ENCODE peak calls at places on chromosomes 5 and 9, in eight cellular contexts. One of them, this sample, is unnamed.

GRCh38 chr9:2798423-2798822 is 45.5 kb downstream of the PUM3 start:
- DNase-seq in amniotic stem cell: no peak
- DNase-seq in NCI-H2081: no peak
- DNase-seq in T-helper 1 cell: no peak
- DNase-seq in amniotic epithelial cell: no peak
- DNase-seq in central memory CD4-positive, alpha-beta T cell: no peak
- DNase-seq in stimulated activated CD4-positive, alpha-beta T cell treated with anti-CD3 and anti-CD28 coated beads, Interleukin-15, amount 100 ng/mL, for 1 hour: no peak
- DNase-seq in AG08396: no peak
- DNase-seq in this sample: no peak

GRCh38 chr9:120490888-120491595 is 88.9 kb downstream of the CDK5RAP2 start:
- DNase-seq in amniotic stem cell: no peak
- DNase-seq in NCI-H2081: no peak
- DNase-seq in T-helper 1 cell: peak
- DNase-seq in amniotic epithelial cell: peak
- DNase-seq in central memory CD4-positive, alpha-beta T cell: no peak
- DNase-seq in stimulated activated CD4-positive, alpha-beta T cell treated with anti-CD3 and anti-CD28 coated beads, Interleukin-15, amount 100 ng/mL, for 1 hour: no peak
- DNase-seq in AG08396: no peak
- DNase-seq in this sample: no peak

GRCh38 chr9:94612071-94612470 is 18.4 kb upstream of the FBP2 start:
- DNase-seq in amniotic stem cell: no peak
- DNase-seq in NCI-H2081: no peak
- DNase-seq in T-helper 1 cell: no peak
- DNase-seq in amniotic epithelial cell: no peak
- DNase-seq in central memory CD4-positive, alpha-beta T cell: no peak
- DNase-seq in stimulated activated CD4-positive, alpha-beta T cell treated with anti-CD3 and anti-CD28 coated beads, Interleukin-15, amount 100 ng/mL, for 1 hour: no peak
- DNase-seq in AG08396: no peak
- DNase-seq in this sample: no peak

GRCh38 chr9:22124263-22125011 is 115.3 kb upstream of the CDKN2B start:
- DNase-seq in amniotic stem cell: no peak
- DNase-seq in NCI-H2081: no peak
- DNase-seq in T-helper 1 cell: no peak
- DNase-seq in amniotic epithelial cell: peak
- DNase-seq in central memory CD4-positive, alpha-beta T cell: no peak
- DNase-seq in stimulated activated CD4-positive, alpha-beta T cell treated with anti-CD3 and anti-CD28 coated beads, Interleukin-15, amount 100 ng/mL, for 1 hour: no peak
- DNase-seq in AG08396: no peak
- DNase-seq in this sample: no peak

GRCh38 chr5:103271570-103272289 is 13.2 kb downstream of the MACIR start:
- DNase-seq in amniotic stem cell: no peak
- DNase-seq in NCI-H2081: peak
- DNase-seq in T-helper 1 cell: no peak
- DNase-seq in amniotic epithelial cell: no peak
- DNase-seq in central memory CD4-positive, alpha-beta T cell: no peak
- DNase-seq in stimulated activated CD4-positive, alpha-beta T cell treated with anti-CD3 and anti-CD28 coated beads, Interleukin-15, amount 100 ng/mL, for 1 hour: no peak
- DNase-seq in AG08396: no peak
- DNase-seq in this sample: no peak

GRCh38 chr5:37830348-37830747 is 9.5 kb downstream of the GDNF start:
- DNase-seq in amniotic stem cell: no peak
- DNase-seq in NCI-H2081: no peak
- DNase-seq in T-helper 1 cell: no peak
- DNase-seq in amniotic epithelial cell: no peak
- DNase-seq in central memory CD4-positive, alpha-beta T cell: no peak
- DNase-seq in stimulated activated CD4-positive, alpha-beta T cell treated with anti-CD3 and anti-CD28 coated beads, Interleukin-15, amount 100 ng/mL, for 1 hour: no peak
- DNase-seq in AG08396: no peak
- DNase-seq in this sample: no peak

GRCh38 chr9:109452761-109453160 is 45.3 kb downstream of the PTPN3 start:
- DNase-seq in amniotic stem cell: peak
- DNase-seq in NCI-H2081: no peak
- DNase-seq in T-helper 1 cell: no peak
- DNase-seq in amniotic epithelial cell: peak
- DNase-seq in central memory CD4-positive, alpha-beta T cell: no peak
- DNase-seq in stimulated activated CD4-positive, alpha-beta T cell treated with anti-CD3 and anti-CD28 coated beads, Interleukin-15, amount 100 ng/mL, for 1 hour: no peak
- DNase-seq in AG08396: no peak
- DNase-seq in this sample: no peak

GRCh38 chr9:24912767-24913166 is 367.1 kb upstream of the IZUMO3 start:
- DNase-seq in amniotic stem cell: no peak
- DNase-seq in NCI-H2081: no peak
- DNase-seq in T-helper 1 cell: no peak
- DNase-seq in amniotic epithelial cell: no peak
- DNase-seq in central memory CD4-positive, alpha-beta T cell: no peak
- DNase-seq in stimulated activated CD4-positive, alpha-beta T cell treated with anti-CD3 and anti-CD28 coated beads, Interleukin-15, amount 100 ng/mL, for 1 hour: no peak
- DNase-seq in AG08396: no peak
- DNase-seq in this sample: no peak

GRCh38 chr9:21605489-21605931 is 123.4 kb upstream of the IFNE start:
- DNase-seq in amniotic stem cell: no peak
- DNase-seq in NCI-H2081: no peak
- DNase-seq in T-helper 1 cell: no peak
- DNase-seq in amniotic epithelial cell: peak
- DNase-seq in central memory CD4-positive, alpha-beta T cell: no peak
- DNase-seq in stimulated activated CD4-positive, alpha-beta T cell treated with anti-CD3 and anti-CD28 coated beads, Interleukin-15, amount 100 ng/mL, for 1 hour: no peak
- DNase-seq in AG08396: no peak
- DNase-seq in this sample: no peak

GRCh38 chr9:71941998-71942567 is 30.6 kb downstream of the C9orf85 start:
- DNase-seq in amniotic stem cell: no peak
- DNase-seq in NCI-H2081: no peak
- DNase-seq in T-helper 1 cell: no peak
- DNase-seq in amniotic epithelial cell: no peak
- DNase-seq in central memory CD4-positive, alpha-beta T cell: no peak
- DNase-seq in stimulated activated CD4-positive, alpha-beta T cell treated with anti-CD3 and anti-CD28 coated beads, Interleukin-15, amount 100 ng/mL, for 1 hour: no peak
- DNase-seq in AG08396: no peak
- DNase-seq in this sample: no peak

GRCh38 chr9:72932669-72933068 is 20.2 kb downstream of the ALDH1A1 start:
- DNase-seq in amniotic stem cell: no peak
- DNase-seq in NCI-H2081: no peak
- DNase-seq in T-helper 1 cell: no peak
- DNase-seq in amniotic epithelial cell: peak
- DNase-seq in central memory CD4-positive, alpha-beta T cell: no peak
- DNase-seq in stimulated activated CD4-positive, alpha-beta T cell treated with anti-CD3 and anti-CD28 coated beads, Interleukin-15, amount 100 ng/mL, for 1 hour: no peak
- DNase-seq in AG08396: peak
- DNase-seq in this sample: no peak

GRCh38 chr5:122845253-122846050 is at the start of gene SNX24:
- DNase-seq in amniotic stem cell: peak
- DNase-seq in NCI-H2081: peak
- DNase-seq in T-helper 1 cell: peak
- DNase-seq in amniotic epithelial cell: peak
- DNase-seq in central memory CD4-positive, alpha-beta T cell: peak
- DNase-seq in stimulated activated CD4-positive, alpha-beta T cell treated with anti-CD3 and anti-CD28 coated beads, Interleukin-15, amount 100 ng/mL, for 1 hour: peak
- DNase-seq in AG08396: peak
- DNase-seq in this sample: no peak

GRCh38 chr9:63859475-63860215 is 1425.4 kb downstream of the FOXD4L5 start:
- DNase-seq in amniotic stem cell: no peak
- DNase-seq in NCI-H2081: no peak
- DNase-seq in T-helper 1 cell: peak
- DNase-seq in amniotic epithelial cell: peak
- DNase-seq in central memory CD4-positive, alpha-beta T cell: peak
- DNase-seq in stimulated activated CD4-positive, alpha-beta T cell treated with anti-CD3 and anti-CD28 coated beads, Interleukin-15, amount 100 ng/mL, for 1 hour: no peak
- DNase-seq in AG08396: no peak
- DNase-seq in this sample: no peak

GRCh38 chr9:134570726-134571325 is 70.8 kb upstream of the COL5A1 start:
- DNase-seq in amniotic stem cell: no peak
- DNase-seq in NCI-H2081: no peak
- DNase-seq in T-helper 1 cell: no peak
- DNase-seq in amniotic epithelial cell: no peak
- DNase-seq in central memory CD4-positive, alpha-beta T cell: no peak
- DNase-seq in stimulated activated CD4-positive, alpha-beta T cell treated with anti-CD3 and anti-CD28 coated beads, Interleukin-15, amount 100 ng/mL, for 1 hour: no peak
- DNase-seq in AG08396: no peak
- DNase-seq in this sample: no peak

GRCh38 chr5:125668904-125669303 is 754.3 kb upstream of the GRAMD2B start:
- DNase-seq in amniotic stem cell: no peak
- DNase-seq in NCI-H2081: peak
- DNase-seq in T-helper 1 cell: no peak
- DNase-seq in amniotic epithelial cell: peak
- DNase-seq in central memory CD4-positive, alpha-beta T cell: no peak
- DNase-seq in stimulated activated CD4-positive, alpha-beta T cell treated with anti-CD3 and anti-CD28 coated beads, Interleukin-15, amount 100 ng/mL, for 1 hour: no peak
- DNase-seq in AG08396: no peak
- DNase-seq in this sample: no peak

GRCh38 chr5:83991566-83992224 is 271.0 kb upstream of the HAPLN1 start:
- DNase-seq in amniotic stem cell: no peak
- DNase-seq in NCI-H2081: no peak
- DNase-seq in T-helper 1 cell: no peak
- DNase-seq in amniotic epithelial cell: peak
- DNase-seq in central memory CD4-positive, alpha-beta T cell: no peak
- DNase-seq in stimulated activated CD4-positive, alpha-beta T cell treated with anti-CD3 and anti-CD28 coated beads, Interleukin-15, amount 100 ng/mL, for 1 hour: no peak
- DNase-seq in AG08396: no peak
- DNase-seq in this sample: no peak

GRCh38 chr5:98911221-98912040 is 17.4 kb downstream of the CHD1 start:
- DNase-seq in amniotic stem cell: no peak
- DNase-seq in NCI-H2081: peak
- DNase-seq in T-helper 1 cell: no peak
- DNase-seq in amniotic epithelial cell: peak
- DNase-seq in central memory CD4-positive, alpha-beta T cell: no peak
- DNase-seq in stimulated activated CD4-positive, alpha-beta T cell treated with anti-CD3 and anti-CD28 coated beads, Interleukin-15, amount 100 ng/mL, for 1 hour: no peak
- DNase-seq in AG08396: no peak
- DNase-seq in this sample: no peak

GRCh38 chr9:129999123-129999510 is 43.9 kb downstream of the FNBP1 start:
- DNase-seq in amniotic stem cell: no peak
- DNase-seq in NCI-H2081: no peak
- DNase-seq in T-helper 1 cell: no peak
- DNase-seq in amniotic epithelial cell: no peak
- DNase-seq in central memory CD4-positive, alpha-beta T cell: no peak
- DNase-seq in stimulated activated CD4-positive, alpha-beta T cell treated with anti-CD3 and anti-CD28 coated beads, Interleukin-15, amount 100 ng/mL, for 1 hour: no peak
- DNase-seq in AG08396: no peak
- DNase-seq in this sample: no peak

GRCh38 chr5:125408582-125409069 is 662.2 kb upstream of the ZNF608 start:
- DNase-seq in amniotic stem cell: no peak
- DNase-seq in NCI-H2081: peak
- DNase-seq in T-helper 1 cell: peak
- DNase-seq in amniotic epithelial cell: peak
- DNase-seq in central memory CD4-positive, alpha-beta T cell: no peak
- DNase-seq in stimulated activated CD4-positive, alpha-beta T cell treated with anti-CD3 and anti-CD28 coated beads, Interleukin-15, amount 100 ng/mL, for 1 hour: no peak
- DNase-seq in AG08396: peak
- DNase-seq in this sample: no peak

GRCh38 chr5:153629027-153629426 is 138.6 kb downstream of the GRIA1 start:
- DNase-seq in amniotic stem cell: peak
- DNase-seq in NCI-H2081: no peak
- DNase-seq in T-helper 1 cell: no peak
- DNase-seq in amniotic epithelial cell: peak
- DNase-seq in central memory CD4-positive, alpha-beta T cell: no peak
- DNase-seq in stimulated activated CD4-positive, alpha-beta T cell treated with anti-CD3 and anti-CD28 coated beads, Interleukin-15, amount 100 ng/mL, for 1 hour: no peak
- DNase-seq in AG08396: peak
- DNase-seq in this sample: peak

GRCh38 chr5:76938177-76938576 is 14.7 kb upstream of the CRHBP start:
- DNase-seq in amniotic stem cell: no peak
- DNase-seq in NCI-H2081: no peak
- DNase-seq in T-helper 1 cell: no peak
- DNase-seq in amniotic epithelial cell: no peak
- DNase-seq in central memory CD4-positive, alpha-beta T cell: no peak
- DNase-seq in stimulated activated CD4-positive, alpha-beta T cell treated with anti-CD3 and anti-CD28 coated beads, Interleukin-15, amount 100 ng/mL, for 1 hour: no peak
- DNase-seq in AG08396: no peak
- DNase-seq in this sample: no peak

GRCh38 chr9:118236625-118237024 is 532.4 kb downstream of the TLR4 start:
- DNase-seq in amniotic stem cell: no peak
- DNase-seq in NCI-H2081: no peak
- DNase-seq in T-helper 1 cell: no peak
- DNase-seq in amniotic epithelial cell: no peak
- DNase-seq in central memory CD4-positive, alpha-beta T cell: no peak
- DNase-seq in stimulated activated CD4-positive, alpha-beta T cell treated with anti-CD3 and anti-CD28 coated beads, Interleukin-15, amount 100 ng/mL, for 1 hour: no peak
- DNase-seq in AG08396: no peak
- DNase-seq in this sample: no peak

GRCh38 chr9:77912895-77913693 is 118.5 kb downstream of the GNAQ start:
- DNase-seq in amniotic stem cell: no peak
- DNase-seq in NCI-H2081: no peak
- DNase-seq in T-helper 1 cell: no peak
- DNase-seq in amniotic epithelial cell: no peak
- DNase-seq in central memory CD4-positive, alpha-beta T cell: no peak
- DNase-seq in stimulated activated CD4-positive, alpha-beta T cell treated with anti-CD3 and anti-CD28 coated beads, Interleukin-15, amount 100 ng/mL, for 1 hour: no peak
- DNase-seq in AG08396: no peak
- DNase-seq in this sample: no peak

GRCh38 chr5:115069087-115069968 is 100.4 kb downstream of the TRIM36 start:
- DNase-seq in amniotic stem cell: no peak
- DNase-seq in NCI-H2081: peak
- DNase-seq in T-helper 1 cell: peak
- DNase-seq in amniotic epithelial cell: peak
- DNase-seq in central memory CD4-positive, alpha-beta T cell: no peak
- DNase-seq in stimulated activated CD4-positive, alpha-beta T cell treated with anti-CD3 and anti-CD28 coated beads, Interleukin-15, amount 100 ng/mL, for 1 hour: no peak
- DNase-seq in AG08396: peak
- DNase-seq in this sample: no peak

GRCh38 chr5:132202711-132203463 is 24.8 kb downstream of the P4HA2 start:
- DNase-seq in amniotic stem cell: no peak
- DNase-seq in NCI-H2081: no peak
- DNase-seq in T-helper 1 cell: no peak
- DNase-seq in amniotic epithelial cell: no peak
- DNase-seq in central memory CD4-positive, alpha-beta T cell: no peak
- DNase-seq in stimulated activated CD4-positive, alpha-beta T cell treated with anti-CD3 and anti-CD28 coated beads, Interleukin-15, amount 100 ng/mL, for 1 hour: no peak
- DNase-seq in AG08396: no peak
- DNase-seq in this sample: no peak

GRCh38 chr5:14659821-14660607 is 4.5 kb upstream of the OTULIN start:
- DNase-seq in amniotic stem cell: peak
- DNase-seq in NCI-H2081: no peak
- DNase-seq in T-helper 1 cell: no peak
- DNase-seq in amniotic epithelial cell: peak
- DNase-seq in central memory CD4-positive, alpha-beta T cell: no peak
- DNase-seq in stimulated activated CD4-positive, alpha-beta T cell treated with anti-CD3 and anti-CD28 coated beads, Interleukin-15, amount 100 ng/mL, for 1 hour: no peak
- DNase-seq in AG08396: peak
- DNase-seq in this sample: no peak

GRCh38 chr9:120592210-120592609 is 12.2 kb upstream of the CDK5RAP2 start:
- DNase-seq in amniotic stem cell: no peak
- DNase-seq in NCI-H2081: no peak
- DNase-seq in T-helper 1 cell: no peak
- DNase-seq in amniotic epithelial cell: no peak
- DNase-seq in central memory CD4-positive, alpha-beta T cell: no peak
- DNase-seq in stimulated activated CD4-positive, alpha-beta T cell treated with anti-CD3 and anti-CD28 coated beads, Interleukin-15, amount 100 ng/mL, for 1 hour: no peak
- DNase-seq in AG08396: no peak
- DNase-seq in this sample: no peak

GRCh38 chr9:34691556-34691955 is 480 bp upstream of the CCL19 start:
- DNase-seq in amniotic stem cell: no peak
- DNase-seq in NCI-H2081: no peak
- DNase-seq in T-helper 1 cell: no peak
- DNase-seq in amniotic epithelial cell: no peak
- DNase-seq in central memory CD4-positive, alpha-beta T cell: no peak
- DNase-seq in stimulated activated CD4-positive, alpha-beta T cell treated with anti-CD3 and anti-CD28 coated beads, Interleukin-15, amount 100 ng/mL, for 1 hour: no peak
- DNase-seq in AG08396: no peak
- DNase-seq in this sample: no peak

GRCh38 chr9:96116275-96117051 is 185.5 kb downstream of the HSD17B3 start:
- DNase-seq in amniotic stem cell: no peak
- DNase-seq in NCI-H2081: no peak
- DNase-seq in T-helper 1 cell: no peak
- DNase-seq in amniotic epithelial cell: no peak
- DNase-seq in central memory CD4-positive, alpha-beta T cell: no peak
- DNase-seq in stimulated activated CD4-positive, alpha-beta T cell treated with anti-CD3 and anti-CD28 coated beads, Interleukin-15, amount 100 ng/mL, for 1 hour: no peak
- DNase-seq in AG08396: no peak
- DNase-seq in this sample: no peak

GRCh38 chr5:169695919-169696490 is 58.9 kb downstream of the DOCK2 start:
- DNase-seq in amniotic stem cell: peak
- DNase-seq in NCI-H2081: no peak
- DNase-seq in T-helper 1 cell: no peak
- DNase-seq in amniotic epithelial cell: peak
- DNase-seq in central memory CD4-positive, alpha-beta T cell: no peak
- DNase-seq in stimulated activated CD4-positive, alpha-beta T cell treated with anti-CD3 and anti-CD28 coated beads, Interleukin-15, amount 100 ng/mL, for 1 hour: no peak
- DNase-seq in AG08396: peak
- DNase-seq in this sample: peak

GRCh38 chr5:36523931-36524330 is 82.5 kb upstream of the SLC1A3 start:
- DNase-seq in amniotic stem cell: no peak
- DNase-seq in NCI-H2081: no peak
- DNase-seq in T-helper 1 cell: no peak
- DNase-seq in amniotic epithelial cell: no peak
- DNase-seq in central memory CD4-positive, alpha-beta T cell: no peak
- DNase-seq in stimulated activated CD4-positive, alpha-beta T cell treated with anti-CD3 and anti-CD28 coated beads, Interleukin-15, amount 100 ng/mL, for 1 hour: no peak
- DNase-seq in AG08396: no peak
- DNase-seq in this sample: no peak

GRCh38 chr9:25964239-25964638 is 286.0 kb upstream of the TUSC1 start:
- DNase-seq in amniotic stem cell: peak
- DNase-seq in NCI-H2081: peak
- DNase-seq in T-helper 1 cell: peak
- DNase-seq in amniotic epithelial cell: peak
- DNase-seq in central memory CD4-positive, alpha-beta T cell: no peak
- DNase-seq in stimulated activated CD4-positive, alpha-beta T cell treated with anti-CD3 and anti-CD28 coated beads, Interleukin-15, amount 100 ng/mL, for 1 hour: no peak
- DNase-seq in AG08396: peak
- DNase-seq in this sample: peak

GRCh38 chr9:78325343-78325742 is 28.4 kb downstream of the PSAT1 start:
- DNase-seq in amniotic stem cell: no peak
- DNase-seq in NCI-H2081: peak
- DNase-seq in T-helper 1 cell: no peak
- DNase-seq in amniotic epithelial cell: peak
- DNase-seq in central memory CD4-positive, alpha-beta T cell: no peak
- DNase-seq in stimulated activated CD4-positive, alpha-beta T cell treated with anti-CD3 and anti-CD28 coated beads, Interleukin-15, amount 100 ng/mL, for 1 hour: no peak
- DNase-seq in AG08396: no peak
- DNase-seq in this sample: no peak

GRCh38 chr5:136133416-136134383 is 1.1 kb downstream of the SMAD5 start:
- DNase-seq in amniotic stem cell: peak
- DNase-seq in NCI-H2081: peak
- DNase-seq in T-helper 1 cell: peak
- DNase-seq in amniotic epithelial cell: peak
- DNase-seq in central memory CD4-positive, alpha-beta T cell: peak
- DNase-seq in stimulated activated CD4-positive, alpha-beta T cell treated with anti-CD3 and anti-CD28 coated beads, Interleukin-15, amount 100 ng/mL, for 1 hour: no peak
- DNase-seq in AG08396: peak
- DNase-seq in this sample: peak